ENCODE peak calls at places on chromosomes 2 and 18, in five cellular contexts. Z is uterus, F is A549, Y is spleen, N is HepG2. M is an unnamed sample.

GRCh38 chr2:232142049-232142448 is 180.5 kb downstream of the DIS3L2 start:
- DNase-seq in F (peak), Z (peak), N (peak), Y (no peak), M (peak)

GRCh38 chr2:30165050-30165520 is 18.3 kb downstream of the YPEL5 start:
- DNase-seq in Z (peak), F (peak), N (peak), Y (no peak), M (peak)

GRCh38 chr2:231617059-231617926 is 24.6 kb downstream of the TEX44 start:
- DNase-seq in Y (no peak), Z (no peak), F (no peak), N (no peak), M (no peak)

GRCh38 chr2:159029936-159030335 is 61.5 kb downstream of the TANC1 start:
- DNase-seq in N (no peak), F (no peak), Y (no peak), Z (no peak), M (no peak)

GRCh38 chr18:489244-490023 is 11.1 kb downstream of the COLEC12 start:
- DNase-seq in N (no peak), Z (no peak), Y (no peak), F (no peak), M (no peak)

GRCh38 chr2:232137748-232138147 is 176.2 kb downstream of the DIS3L2 start:
- DNase-seq in Y (no peak), Z (no peak), N (no peak), F (no peak), M (no peak)

GRCh38 chr2:153595939-153596338 is 117.4 kb upstream of the RPRM start:
- DNase-seq in F (no peak), N (no peak), Z (no peak), Y (no peak), M (no peak)

GRCh38 chr2:112762276-112762675 is 2.1 kb downstream of the CKAP2L start:
- DNase-seq in N (no peak), Y (no peak), Z (no peak), F (no peak), M (no peak)

GRCh38 chr2:217431577-217432269 is 571.1 kb downstream of the TNS1 start:
- DNase-seq in Z (no peak), F (no peak), N (no peak), Y (no peak), M (no peak)

GRCh38 chr2:42792583-42793313 is at the start of gene HAAO:
- DNase-seq in N (peak), Y (peak), F (no peak), Z (peak), M (no peak)

GRCh38 chr2:205678743-205679142 is 3.6 kb upstream of the NRP2 start:
- DNase-seq in N (no peak), Z (no peak), Y (no peak), F (no peak), M (no peak)

GRCh38 chr18:35905436-35905835 is 67.0 kb upstream of the RMP24 start:
- DNase-seq in Z (no peak), N (no peak), F (no peak), Y (no peak), M (no peak)

GRCh38 chr2:30866974-30867373 is 59.7 kb upstream of the CAPN13 start:
- DNase-seq in N (no peak), Z (no peak), F (no peak), Y (no peak), M (no peak)

GRCh38 chr2:51706220-51706619 is 674.3 kb upstream of the NRXN1 start:
- DNase-seq in Y (no peak), N (no peak), Z (no peak), F (no peak), M (no peak)

GRCh38 chr2:11121099-11121822 is 34.0 kb upstream of the SLC66A3 start:
- DNase-seq in F (no peak), N (no peak), Z (no peak), Y (no peak), M (no peak)

GRCh38 chr18:61595615-61596014 is 262.4 kb downstream of the CDH20 start:
- DNase-seq in F (no peak), N (no peak), Z (no peak), Y (no peak), M (no peak)

GRCh38 chr18:42192251-42193248 is 237.5 kb downstream of the PIK3C3 start:
- DNase-seq in N (peak), F (no peak), Y (no peak), Z (no peak), M (no peak)

GRCh38 chr2:15481000-15481399 is 80.1 kb downstream of the NBAS start:
- DNase-seq in Y (no peak), N (no peak), Z (no peak), F (no peak), M (no peak)

GRCh38 chr2:12858786-12859185 is 142.1 kb downstream of the TRIB2 start:
- DNase-seq in F (no peak), N (no peak), Y (no peak), Z (no peak), M (no peak)

GRCh38 chr2:128497461-128497860 is 178.8 kb upstream of the HS6ST1 start:
- DNase-seq in Y (no peak), F (no peak), N (no peak), Z (no peak), M (no peak)

GRCh38 chr18:79817607-79817998 is 19.9 kb downstream of the KCNG2 start:
- DNase-seq in Z (no peak), N (no peak), F (no peak), Y (no peak), M (no peak)

DNA sequence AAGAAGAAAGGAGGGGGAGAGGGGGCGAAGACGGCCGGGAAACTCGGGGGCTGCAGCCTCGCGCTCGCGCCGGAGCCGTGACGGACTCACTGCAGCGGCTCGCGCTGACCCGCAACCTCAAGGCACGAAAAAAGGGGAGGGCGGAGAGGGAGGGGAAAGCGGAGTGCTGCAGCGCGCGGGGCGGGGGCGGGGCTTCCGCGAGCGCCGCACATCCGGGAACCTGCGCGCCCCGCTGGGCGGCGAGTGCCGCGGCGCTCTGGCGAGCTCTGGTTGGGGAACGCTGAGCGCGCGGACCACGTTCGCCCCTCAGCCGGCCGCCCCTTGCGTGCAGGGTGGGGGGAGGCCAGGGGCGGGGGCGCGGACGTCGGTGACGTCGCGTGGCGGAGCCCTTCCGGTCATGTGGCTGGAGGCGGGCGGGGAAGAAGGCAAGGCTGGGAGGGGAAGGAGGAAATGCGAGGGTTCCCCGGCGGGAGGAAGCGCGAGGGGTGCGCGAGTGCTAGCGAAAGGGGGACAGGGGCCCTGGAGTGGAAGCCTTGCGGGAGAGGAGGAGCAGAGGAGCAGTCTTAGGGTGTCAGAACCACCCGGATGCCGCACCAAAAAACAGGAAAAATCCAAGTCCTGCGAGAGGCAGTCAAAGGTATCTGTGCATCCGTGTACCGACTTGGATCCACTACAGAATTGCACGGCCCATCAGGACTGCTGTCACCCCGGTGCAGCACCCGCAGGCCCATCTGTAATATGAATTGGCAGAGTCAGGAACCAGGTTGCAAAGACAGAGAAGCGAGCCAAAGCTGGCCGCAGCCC is at the start of gene PPP3R1:
- DNase-seq in F (peak), Y (peak), Z (peak), N (peak), M (peak)
- TF ChIP-seq POLR2A in F (peak), Y (peak), Z (peak), N (peak), M (peak)

GRCh38 chr18:13726228-13726971 is at the start of the genes FAM210A and RNMT:
- DNase-seq in Y (peak), Z (peak), F (peak), N (peak), M (peak)
- TF ChIP-seq POLR2A in Y (peak), Z (peak), F (peak), N (peak), M (peak)

DNA sequence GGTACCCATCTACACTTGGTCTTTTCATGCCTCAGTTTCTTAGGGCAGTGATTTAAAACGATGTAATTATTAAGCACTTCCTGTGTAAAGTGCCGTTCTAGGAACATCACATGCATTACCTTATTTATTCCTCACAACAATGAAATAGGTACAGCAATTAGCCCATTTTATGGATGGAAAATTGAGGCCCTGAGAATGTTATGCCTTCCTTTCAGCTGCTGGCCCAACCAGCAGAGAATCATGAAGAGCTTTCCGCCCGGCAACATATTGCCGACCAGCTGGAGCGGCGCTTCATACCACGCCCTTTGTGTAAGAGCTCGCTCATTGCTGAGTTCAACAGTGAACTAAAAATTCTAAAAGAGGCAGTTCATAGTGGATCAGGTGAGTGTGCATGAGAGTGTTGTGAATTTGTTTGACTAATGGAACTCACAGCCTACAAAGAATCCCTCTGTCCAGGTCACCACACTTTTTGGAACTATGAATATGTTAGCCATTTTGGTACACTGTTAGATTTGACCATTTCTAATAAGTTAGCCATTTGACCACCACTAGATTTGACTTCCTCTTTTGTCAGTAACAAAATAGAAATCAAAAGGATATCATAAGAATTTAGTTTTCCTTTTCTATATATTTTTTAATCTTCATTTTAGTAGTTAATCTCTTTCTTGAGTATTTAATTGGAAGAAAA is 25.6 kb upstream of the RPE start:
- DNase-seq in N (no peak), F (no peak), Y (no peak), Z (no peak), M (no peak)
- TF ChIP-seq POLR2A in N (no peak), F (no peak), Y (no peak), Z (no peak), M (no peak)

GRCh38 chr18:44679056-44679911 is 1.4 kb upstream of the SETBP1 start:
- DNase-seq in F (peak), Y (peak), Z (peak), N (peak), M (peak)
- TF ChIP-seq POLR2A in F (peak), Y (peak), Z (peak), N (no peak), M (no peak)

GRCh38 chr18:67515987-67516431 is 511 bp downstream of the DSEL start:
- DNase-seq in F (peak), N (peak), Z (peak), Y (peak), M (peak)

GRCh38 chr18:67518566-67518965 is 2.0 kb upstream of the DSEL start:
- DNase-seq in Z (no peak), Y (no peak), N (no peak), F (no peak), M (no peak)

GRCh38 chr18:67514901-67515540 is 1.5 kb downstream of the DSEL start:
- DNase-seq in F (no peak), N (no peak), Y (no peak), Z (no peak), M (no peak)

GRCh38 chr18:67517224-67517765 is 775 bp upstream of the DSEL start:
- DNase-seq in Y (no peak), F (no peak), N (no peak), Z (peak), M (peak)

DNA sequence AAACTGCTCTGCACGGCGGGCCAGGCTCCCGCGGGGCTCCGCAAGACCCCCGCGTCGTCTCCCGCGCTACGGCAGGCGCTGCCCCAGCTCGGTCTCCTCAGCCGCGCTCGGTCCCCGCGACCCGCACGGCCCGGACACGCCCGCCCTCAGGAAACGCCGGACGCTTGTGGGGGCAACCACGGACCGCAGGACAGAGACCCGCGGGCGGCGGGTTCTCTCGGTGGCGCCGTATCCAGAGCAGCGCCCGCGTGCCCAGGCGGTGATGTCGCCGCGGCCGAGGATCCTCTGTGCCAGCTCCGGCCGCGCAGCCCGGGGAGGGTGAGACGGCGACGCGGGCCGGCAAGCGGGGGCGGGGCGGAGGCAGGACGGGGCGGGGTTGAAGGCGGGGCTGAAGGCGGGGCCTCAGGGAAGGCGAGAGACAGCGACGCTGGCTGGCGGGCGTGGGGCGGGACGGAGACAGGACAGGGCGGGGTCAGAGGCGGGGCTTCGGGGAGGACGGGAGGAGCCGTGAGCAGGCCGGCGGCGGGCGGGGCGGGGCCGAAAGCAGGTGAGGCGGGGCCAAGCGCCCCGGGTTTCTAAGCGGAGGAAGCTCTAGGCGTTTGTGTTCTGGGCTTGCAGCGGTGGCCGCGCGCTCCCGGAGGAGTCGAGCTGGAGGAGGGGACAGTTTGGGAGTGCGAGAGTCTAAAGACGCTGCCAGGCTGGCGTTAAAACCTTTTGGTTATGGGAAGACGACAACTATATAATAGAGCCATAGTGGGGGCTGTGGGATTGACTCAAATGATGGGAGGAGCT is at the start of gene DSEL:
- DNase-seq in F (peak), Z (peak), N (peak), Y (peak), M (peak)
- TF ChIP-seq POLR2A in F (peak), Z (peak), N (no peak), Y (no peak), M (no peak)

GRCh38 chr2:196399736-196400691 is 228.6 kb upstream of the STK17B start:
- DNase-seq in F (peak), Y (no peak), N (no peak), Z (no peak), M (peak)
- TF ChIP-seq POLR2A in F (no peak), Y (no peak), N (no peak), Z (no peak), M (no peak)

GRCh38 chr2:172968061-172968469 is 107.6 kb upstream of the MAP3K20 start:
- DNase-seq in Z (peak), Y (no peak), N (peak), F (no peak), M (no peak)
- TF ChIP-seq POLR2A in Z (no peak), Y (no peak), N (no peak), F (no peak), M (no peak)

DNA sequence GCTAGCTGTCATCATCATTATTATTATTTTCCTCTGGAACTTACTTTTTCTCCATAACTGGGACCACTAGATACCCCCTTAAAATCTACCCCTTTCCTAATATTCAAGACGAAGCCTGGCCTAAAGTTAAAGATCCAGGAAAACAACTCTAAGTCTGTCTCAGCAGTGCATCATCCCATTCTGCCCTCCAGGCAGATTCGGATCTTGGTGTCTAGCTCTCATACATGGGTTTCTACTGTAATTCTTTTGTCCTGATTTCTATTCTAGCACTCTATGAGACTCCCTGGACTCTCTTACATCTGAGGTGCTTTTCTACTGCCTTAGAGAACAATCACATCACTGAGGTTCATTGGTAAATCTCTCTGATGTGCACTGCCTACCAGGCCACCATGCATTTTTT is 35.5 kb downstream of the MAP2 start:
- DNase-seq in Y (no peak), F (no peak), N (no peak), Z (no peak), M (no peak)
- TF ChIP-seq POLR2A in Y (no peak), F (no peak), N (no peak), Z (no peak), M (no peak)

GRCh38 chr2:96208144-96209010 is at the start of gene STARD7:
- DNase-seq in N (peak), Y (peak), Z (peak), F (peak), M (peak)
- TF ChIP-seq POLR2A in N (peak), Y (peak), Z (peak), F (peak), M (peak)